ENCODE peak calls at places on chromosomes 5 and 9, in nine cellular contexts. T is breast epithelium, Z is HepG2, R is prostate gland, E is GM23338, W is SK-N-SH, K is transverse colon, C is sigmoid colon, X is HCT116. M is an unnamed sample.

GRCh38 chr5:125685771-125686170 is 737.4 kb upstream of the GRAMD2B start:
- DNase-seq in E (no peak), T (no peak), K (no peak), C (no peak), R (no peak), W (no peak), X (no peak), Z (no peak), M (no peak)

GRCh38 chr5:139805545-139805944 is 9.9 kb downstream of the PSD2 start:
- DNase-seq in K (no peak), E (no peak), W (no peak), C (no peak), X (no peak), R (no peak), T (no peak), Z (no peak), M (no peak)

GRCh38 chr9:3756071-3756470 is 230.3 kb upstream of the RFX3 start:
- DNase-seq in Z (no peak), X (no peak), W (no peak), T (no peak), K (no peak), R (no peak), E (peak; percentile 54), C (no peak), M (no peak)

GRCh38 chr9:124774131-124774978 is 2.6 kb upstream of the OLFML2A start:
- DNase-seq in Z (peak; percentile 61), K (peak; percentile 89), E (peak; percentile 92), W (peak; percentile 87), R (peak; percentile 74), X (peak; percentile 73), C (peak; percentile 91), T (peak; percentile 79), M (peak; percentile 72)

GRCh38 chr5:169696621-169697517 is 59.8 kb downstream of the DOCK2 start:
- DNase-seq in T (no peak), C (no peak), K (no peak), E (no peak), Z (no peak), X (no peak), W (no peak), R (no peak), M (no peak)

GRCh38 chr5:14186132-14186830 is 43.1 kb downstream of the TRIO start:
- DNase-seq in E (no peak), R (no peak), C (no peak), W (no peak), X (no peak), K (no peak), Z (no peak), T (no peak), M (no peak)

GRCh38 chr9:19699757-19700156 is 89.1 kb downstream of the SLC24A2 start:
- DNase-seq in R (no peak), W (no peak), X (no peak), E (peak; percentile 34), T (no peak), Z (no peak), C (no peak), K (no peak), M (no peak)

GRCh38 chr9:76704601-76705204 is 59.5 kb upstream of the PCA3 start:
- DNase-seq in W (peak; percentile 39), Z (peak; percentile 58), C (no peak), E (peak; percentile 88), X (peak; percentile 80), K (no peak), T (no peak), R (peak; percentile 23), M (no peak)

GRCh38 chr5:166188482-166188881 is 2103.0 kb upstream of the WWC1 start:
- DNase-seq in W (no peak), T (no peak), Z (no peak), X (no peak), K (no peak), C (no peak), R (no peak), E (no peak), M (no peak)

GRCh38 chr9:13728917-13729811 is 449.7 kb upstream of the MPDZ start:
- DNase-seq in T (no peak), R (no peak), E (no peak), K (no peak), C (no peak), X (no peak), W (no peak), Z (no peak), M (no peak)

GRCh38 chr5:172943283-172943841 is 15.9 kb upstream of the RPL26L1 start:
- DNase-seq in X (no peak), T (no peak), W (no peak), K (no peak), C (no peak), E (peak; percentile 71), Z (no peak), R (no peak), M (no peak)

GRCh38 chr9:4857163-4857562 is 64.4 kb downstream of the RCL1 start:
- DNase-seq in Z (no peak), C (no peak), E (no peak), X (no peak), K (no peak), R (no peak), W (no peak), T (no peak), M (no peak)

GRCh38 chr5:45335346-45335745 is 360.8 kb downstream of the HCN1 start:
- DNase-seq in E (no peak), Z (no peak), T (no peak), X (no peak), W (no peak), C (no peak), R (no peak), K (no peak), M (no peak)

GRCh38 chr5:126917918-126918623 is 112.3 kb downstream of the MARCHF3 start:
- DNase-seq in K (no peak), W (peak; percentile 77), T (no peak), E (peak; percentile 67), X (no peak), Z (no peak), R (no peak), C (no peak), M (no peak)

GRCh38 chr9:123316053-123316718 is 39.8 kb upstream of the CRB2 start:
- DNase-seq in E (no peak), C (no peak), X (no peak), K (no peak), T (no peak), R (no peak), W (no peak), Z (peak; percentile 89), M (no peak)

GRCh38 chr5:100760700-100761099 is 142.4 kb downstream of the ST8SIA4 start:
- DNase-seq in K (no peak), X (no peak), R (no peak), T (no peak), W (no peak), C (no peak), Z (no peak), E (no peak), M (no peak)
- TF ChIP-seq POLR2AphosphoS5 in K (no peak), X (no peak), R (no peak), T (no peak), W (no peak), C (no peak), Z (no peak), E (no peak), M (no peak)

GRCh38 chr5:128472919-128473318 is 65.1 kb downstream of the FBN2 start:
- DNase-seq in X (no peak), K (no peak), Z (no peak), W (no peak), C (no peak), E (no peak), R (no peak), T (no peak), M (no peak)
- TF ChIP-seq POLR2AphosphoS5 in X (no peak), K (no peak), Z (no peak), W (no peak), C (no peak), E (no peak), R (no peak), T (no peak), M (no peak)

GRCh38 chr9:99999797-100000196 is 93.3 kb downstream of the STX17 start:
- DNase-seq in C (no peak), R (no peak), W (no peak), E (no peak), K (no peak), Z (no peak), X (no peak), T (no peak), M (no peak)

GRCh38 chr9:99998266-99998665 is 91.8 kb downstream of the STX17 start:
- DNase-seq in C (no peak), X (no peak), E (peak; percentile 45), T (no peak), W (no peak), K (no peak), Z (no peak), R (no peak), M (no peak)

GRCh38 chr9:99998866-99999265 is 92.4 kb downstream of the STX17 start:
- DNase-seq in X (no peak), T (no peak), K (no peak), W (no peak), E (no peak), Z (no peak), R (no peak), C (no peak), M (no peak)
- TF ChIP-seq POLR2AphosphoS5 in X (no peak), T (no peak), K (no peak), W (no peak), E (no peak), Z (no peak), R (no peak), C (no peak), M (no peak)

GRCh38 chr5:59608745-59609144 is 284.8 kb downstream of the PDE4D start:
- DNase-seq in Z (no peak), C (no peak), T (no peak), K (no peak), X (no peak), E (no peak), W (no peak), R (no peak), M (no peak)
- TF ChIP-seq POLR2AphosphoS5 in Z (no peak), C (no peak), T (no peak), K (no peak), X (no peak), E (no peak), W (no peak), R (no peak), M (no peak)

GRCh38 chr5:56233230-56233629 is at the start of gene ANKRD55:
- DNase-seq in Z (no peak), T (no peak), X (no peak), W (peak; percentile 30), R (peak; percentile 15), K (no peak), E (no peak), C (no peak), M (no peak)
- TF ChIP-seq POLR2AphosphoS5 in Z (no peak), T (no peak), X (no peak), W (no peak), R (peak; percentile 15), K (no peak), E (no peak), C (no peak), M (no peak)

GRCh38 chr5:179780343-179780742 is 13.4 kb upstream of the LTC4S start:
- DNase-seq in K (no peak), T (no peak), C (peak; percentile 65), E (no peak), W (no peak), R (no peak), X (no peak), Z (no peak), M (no peak)
- TF ChIP-seq POLR2AphosphoS5 in K (no peak), T (no peak), C (no peak), E (no peak), W (no peak), R (no peak), X (no peak), Z (no peak), M (no peak)

GRCh38 chr9:116153765-116154333 is at the start of gene PAPPA:
- DNase-seq in T (no peak), Z (no peak), R (no peak), K (no peak), C (no peak), W (no peak), X (no peak), E (peak; percentile 33), M (no peak)
- TF ChIP-seq POLR2AphosphoS5 in T (no peak), Z (no peak), R (no peak), K (no peak), C (no peak), W (no peak), X (no peak), E (no peak), M (no peak)

M was measured in GM12892.